ENCODE peak calls at places on chromosomes 3 and 15, in eight cellular contexts. A is PC-3, R is uterus, G is cardiac muscle cell, Y is endothelial cell of umbilical vein, V is upper lobe of right lung, J is BE2C, F is GM12865. B is an unnamed sample.

GRCh38 chr3:38966956-38967795 is 84.6 kb downstream of the SCN11A start:
- DNase-seq in A (no peak), R (no peak), G (no peak), Y (no peak), V (no peak), J (no peak), F (no peak), B (no peak)

GRCh38 chr15:45714501-45715488 is 80.0 kb downstream of the SQOR start:
- DNase-seq in A (peak), R (peak), G (peak), Y (peak), V (no peak), J (peak), F (peak), B (no peak)

GRCh38 chr3:32703491-32703968 is 18.5 kb downstream of the CNOT10 start:
- DNase-seq in A (no peak), R (no peak), G (peak), Y (no peak), V (no peak), J (no peak), F (no peak), B (no peak)

GRCh38 chr3:63766261-63766660 is 52.8 kb upstream of the C3orf49 start:
- DNase-seq in A (no peak), R (no peak), G (no peak), Y (no peak), V (no peak), J (no peak), F (no peak), B (no peak)

GRCh38 chr15:100060276-100060926 is 281.4 kb downstream of the ADAMTS17 start:
- DNase-seq in A (peak), R (no peak), G (peak), Y (peak), V (no peak), J (no peak), F (no peak), B (no peak)

GRCh38 chr3:4928277-4928789 is 50.9 kb upstream of the BHLHE40 start:
- DNase-seq in A (no peak), R (no peak), G (no peak), Y (no peak), V (no peak), J (no peak), F (no peak), B (no peak)

GRCh38 chr3:117547956-117548550 is 838.5 kb downstream of the TUSC7 start:
- DNase-seq in A (peak), R (no peak), G (peak), Y (no peak), V (no peak), J (no peak), F (no peak), B (no peak)

GRCh38 chr3:132635052-132635451 is 24.6 kb downstream of the ACAD11 start:
- DNase-seq in A (no peak), R (no peak), G (no peak), Y (no peak), V (no peak), J (no peak), F (no peak), B (no peak)

GRCh38 chr3:143135150-143135549 is 15.6 kb downstream of the CHST2 start:
- DNase-seq in A (peak), R (no peak), G (peak), Y (peak), V (no peak), J (no peak), F (peak), B (no peak)

GRCh38 chr3:127796045-127796720 is 26.1 kb downstream of the MGLL start:
- DNase-seq in A (no peak), R (no peak), G (no peak), Y (no peak), V (no peak), J (no peak), F (no peak), B (peak)

DNA sequence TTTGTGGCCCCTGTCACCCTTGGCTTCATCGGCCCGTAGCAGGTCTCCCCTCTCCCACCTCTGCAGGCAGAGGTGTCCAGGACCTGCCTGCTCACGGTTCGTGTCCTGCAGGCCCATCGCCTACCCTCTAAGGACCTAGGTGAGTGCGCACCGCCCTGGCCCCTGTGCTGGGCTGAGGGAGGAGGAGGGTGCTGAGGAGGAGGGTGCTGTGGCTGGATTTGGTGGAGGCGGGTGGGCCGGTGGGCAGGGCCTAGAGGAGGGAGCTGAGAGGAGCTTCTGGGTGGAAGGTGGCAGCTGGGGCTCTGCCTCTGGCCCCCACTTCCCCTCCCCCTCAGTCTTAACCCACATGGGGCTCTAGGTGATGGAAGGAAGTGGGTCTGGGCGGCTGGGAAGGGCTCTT is 1.4 kb downstream of the PLA2G4B start:
- DNase-seq in A (no peak), R (no peak), G (no peak), Y (no peak), V (no peak), J (no peak), F (no peak), B (peak)
- H3K4me3 ChIP-seq in A (no peak), R (no peak), G (no peak), Y (no peak), V (no peak), J (no peak), F (no peak), B (no peak)

DNA sequence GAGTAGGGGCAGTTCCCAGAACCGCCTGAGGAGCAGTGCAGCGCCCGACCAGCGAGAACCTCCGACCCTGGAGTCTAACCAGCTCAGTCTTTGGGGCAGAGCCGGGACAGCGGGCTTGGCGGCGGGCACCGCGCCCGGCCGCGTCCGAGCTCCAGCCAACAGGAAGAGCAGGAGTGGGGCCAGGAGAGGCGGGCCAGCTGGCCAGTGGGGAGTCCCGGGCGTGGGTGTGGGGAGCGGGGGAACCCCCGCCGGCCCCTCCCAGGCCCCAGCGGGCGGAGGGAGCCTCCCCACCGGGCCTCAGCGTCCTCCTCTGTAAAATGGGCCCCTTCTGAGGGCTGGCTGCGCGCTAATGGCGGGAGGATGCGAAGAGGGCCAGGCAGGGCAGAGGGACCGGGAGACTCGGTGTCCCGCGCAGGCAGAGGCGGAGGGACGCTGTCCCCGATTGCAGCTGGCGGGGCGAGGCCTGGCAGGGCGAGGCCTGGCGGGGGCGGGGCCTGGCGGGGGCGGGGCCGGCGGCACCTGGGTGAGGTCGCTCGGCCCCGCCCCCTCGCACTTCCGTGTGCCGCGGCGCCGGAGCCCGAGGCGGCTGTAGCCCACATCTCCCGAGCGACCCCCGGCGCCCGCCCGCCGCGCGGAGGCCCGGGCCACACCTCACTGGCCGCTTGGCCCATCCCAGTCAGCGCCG is at the start of gene PRKCD:
- DNase-seq in A (peak), R (peak), G (peak), Y (peak), V (peak), J (peak), F (peak), B (peak)
- H3K4me3 ChIP-seq in A (peak), R (peak), G (peak), Y (peak), V (peak), J (peak), F (peak), B (peak)

GRCh38 chr3:66496731-66497130 is 4.1 kb downstream of the LRIG1 start:
- DNase-seq in A (no peak), R (no peak), G (no peak), Y (no peak), V (no peak), J (no peak), F (no peak), B (no peak)
- H3K4me3 ChIP-seq in A (no peak), R (no peak), G (no peak), Y (no peak), V (no peak), J (no peak), F (no peak), B (no peak)

GRCh38 chr3:80285370-80285769 is 517.6 kb upstream of the ROBO1 start:
- DNase-seq in A (peak), R (no peak), G (peak), Y (no peak), V (no peak), J (no peak), F (no peak), B (no peak)
- H3K4me3 ChIP-seq in A (no peak), R (no peak), G (no peak), Y (no peak), V (no peak), J (no peak), F (no peak), B (no peak)

GRCh38 chr3:71446734-71447133 is 136.8 kb downstream of the FOXP1 start:
- DNase-seq in A (no peak), R (no peak), G (no peak), Y (no peak), V (no peak), J (no peak), F (no peak), B (no peak)

GRCh38 chr3:71447803-71448202 is 135.7 kb downstream of the FOXP1 start:
- DNase-seq in A (no peak), R (no peak), G (no peak), Y (no peak), V (no peak), J (no peak), F (no peak), B (no peak)

GRCh38 chr3:71444861-71445259 is 138.7 kb downstream of the FOXP1 start:
- DNase-seq in A (no peak), R (no peak), G (no peak), Y (no peak), V (no peak), J (no peak), F (no peak), B (no peak)

GRCh38 chr3:71446260-71446659 is 137.3 kb downstream of the FOXP1 start:
- DNase-seq in A (no peak), R (no peak), G (no peak), Y (no peak), V (no peak), J (no peak), F (no peak), B (no peak)

DNA sequence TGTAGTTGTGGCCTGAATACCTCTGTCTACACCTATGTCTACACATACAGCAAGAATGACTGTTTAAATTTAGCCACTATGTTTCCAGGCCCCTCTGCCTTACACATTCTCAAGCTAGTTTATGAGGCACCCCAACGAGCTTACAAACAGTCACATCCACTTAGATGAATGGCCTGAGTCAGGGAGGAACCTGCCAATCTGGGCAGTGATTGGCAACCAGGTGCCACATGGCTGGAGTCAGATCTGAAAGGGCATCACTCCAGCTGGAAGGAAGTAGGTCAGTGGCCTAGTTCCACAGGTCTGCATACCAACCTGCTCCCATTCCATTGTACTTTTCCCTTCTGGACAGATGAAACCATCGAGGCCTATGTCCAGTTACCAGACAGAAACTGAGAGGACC is 136.3 kb downstream of the FOXP1 start:
- DNase-seq in A (peak), R (no peak), G (no peak), Y (no peak), V (no peak), J (no peak), F (no peak), B (no peak)
- H3K4me3 ChIP-seq in A (no peak), R (no peak), G (no peak), Y (no peak), V (no peak), J (no peak), F (no peak), B (no peak)

DNA sequence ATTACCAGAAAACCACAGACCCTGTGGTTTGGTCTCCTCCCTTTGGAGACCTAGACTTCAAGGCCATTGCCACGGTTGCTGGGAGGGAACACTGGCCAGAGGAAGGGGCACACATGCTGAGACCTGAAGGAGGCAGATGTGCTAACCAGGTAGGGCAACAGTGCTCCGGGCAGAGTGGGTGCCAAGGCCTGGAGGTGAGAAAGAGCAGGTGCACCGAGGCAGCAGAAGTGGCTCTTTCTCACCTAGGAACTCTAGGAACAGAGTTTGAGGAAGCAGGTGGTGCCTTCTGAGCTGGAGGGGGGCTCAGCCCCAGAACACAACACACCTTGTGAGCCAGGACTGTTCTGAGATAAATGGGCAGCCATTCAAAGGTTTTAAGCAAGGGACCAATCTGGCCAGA is 106.1 kb downstream of the MEGF11 start:
- DNase-seq in A (no peak), R (no peak), G (no peak), Y (no peak), V (no peak), J (no peak), F (no peak), B (no peak)
- H3K4me3 ChIP-seq in A (no peak), R (no peak), G (no peak), Y (no peak), V (no peak), J (no peak), F (no peak), B (no peak)

GRCh38 chr15:91807122-91807521 is 46.4 kb upstream of the SLCO3A1 start:
- DNase-seq in A (no peak), R (no peak), G (no peak), Y (no peak), V (no peak), J (no peak), F (no peak), B (no peak)
- H3K4me3 ChIP-seq in A (no peak), R (no peak), G (no peak), Y (no peak), V (no peak), J (no peak), F (no peak), B (no peak)

DNA sequence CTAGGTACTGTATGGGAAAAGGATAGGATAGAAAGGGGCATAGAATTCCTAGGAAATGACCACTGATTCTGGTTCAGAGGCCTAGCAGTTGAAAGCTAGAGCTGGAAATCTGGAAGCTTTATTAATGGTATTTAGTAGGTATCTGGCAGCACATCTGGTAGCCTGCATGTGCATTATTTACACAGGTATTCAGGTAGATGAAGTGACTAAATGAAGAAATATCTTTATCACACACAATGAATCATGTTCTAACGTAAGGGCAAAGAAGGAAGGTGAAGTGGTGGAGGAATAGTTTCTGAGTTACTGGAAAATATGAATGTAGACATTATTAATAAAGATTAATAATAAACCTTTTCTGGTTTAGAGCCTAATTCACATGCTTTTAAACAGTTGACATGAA is 119.9 kb downstream of the MBNL1 start:
- DNase-seq in A (peak), R (no peak), G (no peak), Y (no peak), V (no peak), J (no peak), F (no peak), B (no peak)
- H3K4me3 ChIP-seq in A (no peak), R (no peak), G (no peak), Y (no peak), V (no peak), J (no peak), F (no peak), B (no peak)